ENCODE peak calls at places on chromosomes 13 and 19, in seven cellular contexts. U, S, I, E, B, P and V are unnamed samples.

GRCh38 chr13:20353973-20354372 is 121.9 kb upstream of the GJB6 start:
- DNase-seq in U (no peak), S (no peak), P (peak), E (no peak), B (no peak), I (no peak), V (peak)

GRCh38 chr19:4597975-4598671 is 38.6 kb upstream of the SEMA6B start:
- DNase-seq in E (peak), B (no peak), U (no peak), I (no peak), S (peak), P (no peak), V (peak)

GRCh38 chr19:4284176-4284958 is 5.3 kb downstream of the SHD start:
- DNase-seq in E (peak), P (no peak), U (no peak), I (no peak), B (no peak), S (peak), V (no peak)

GRCh38 chr13:50410921-50411712 is 395.9 kb downstream of the KCNRG start:
- DNase-seq in E (peak), I (peak), S (no peak), P (peak), U (no peak), B (no peak), V (peak)

GRCh38 chr19:34335914-34336313 is 29.1 kb upstream of the GPI start:
- DNase-seq in S (no peak), U (no peak), B (no peak), E (no peak), I (no peak), P (no peak), V (no peak)

GRCh38 chr13:32428581-32429072 is 697 bp upstream of the N4BP2L1 start:
- DNase-seq in S (no peak), B (no peak), E (no peak), I (no peak), U (no peak), P (no peak), V (no peak)

GRCh38 chr13:20387441-20387971 is 138.2 kb downstream of the CRYL1 start:
- DNase-seq in B (peak), S (no peak), E (no peak), U (no peak), I (no peak), P (no peak), V (no peak)

GRCh38 chr19:3725640-3726310 is 17.6 kb downstream of the TJP3 start:
- DNase-seq in U (peak), B (no peak), I (no peak), P (no peak), S (peak), E (no peak), V (no peak)

GRCh38 chr13:51222510-51223283 is 499 bp downstream of the FAM124A start:
- DNase-seq in P (no peak), I (no peak), B (no peak), S (no peak), E (no peak), U (no peak), V (no peak)

GRCh38 chr19:342801-343421 is 1.7 kb downstream of the MIER2 start:
- DNase-seq in S (no peak), B (peak), E (peak), I (no peak), U (peak), P (peak), V (peak)

GRCh38 chr19:18225702-18226468 is at the start of gene PDE4C:
- DNase-seq in B (no peak), U (no peak), I (no peak), E (no peak), P (no peak), S (no peak), V (peak)

GRCh38 chr19:4909172-4909896 is at the start of gene UHRF1:
- DNase-seq in B (no peak), E (no peak), U (no peak), I (no peak), S (peak), P (no peak), V (peak)

GRCh38 chr13:61880576-61881283 is 465.1 kb upstream of the PCDH20 start:
- DNase-seq in E (no peak), U (no peak), P (no peak), I (peak), B (no peak), S (no peak), V (peak)

GRCh38 chr19:31701146-31701545 is 351.9 kb upstream of the TSHZ3 start:
- DNase-seq in P (no peak), B (no peak), S (no peak), E (no peak), I (no peak), U (no peak), V (no peak)

GRCh38 chr19:55820037-55820436 is 11.8 kb downstream of the NLRP11 start:
- DNase-seq in S (no peak), U (no peak), B (no peak), E (no peak), P (no peak), I (no peak), V (no peak)

GRCh38 chr13:31436478-31436877 is 236.7 kb downstream of the B3GLCT start:
- DNase-seq in E (no peak), U (no peak), I (no peak), P (no peak), B (no peak), S (no peak), V (no peak)

GRCh38 chr13:33537691-33538090 is 252.1 kb upstream of the STARD13 start:
- DNase-seq in B (no peak), U (no peak), S (no peak), P (no peak), E (no peak), I (no peak), V (no peak)

GRCh38 chr13:85236431-85236830 is 562.8 kb downstream of the SLITRK6 start:
- DNase-seq in U (no peak), I (no peak), E (peak), P (no peak), B (no peak), S (no peak), V (peak)

GRCh38 chr13:114106526-114106925 is 25.9 kb downstream of the RASA3 start:
- DNase-seq in U (no peak), P (no peak), E (no peak), I (no peak), S (no peak), B (no peak), V (no peak)

GRCh38 chr19:14048439-14049153 is 13.3 kb downstream of the PALM3 start:
- DNase-seq in I (no peak), B (no peak), P (no peak), S (peak), E (peak), U (peak), V (no peak)

GRCh38 chr13:80173224-80173623 is 167.7 kb downstream of the SPRY2 start:
- DNase-seq in I (no peak), E (no peak), P (no peak), S (no peak), U (no peak), B (peak), V (no peak)

GRCh38 chr13:63542704-63543215 is 2127.1 kb upstream of the PCDH20 start:
- DNase-seq in P (no peak), U (no peak), I (no peak), E (no peak), B (no peak), S (no peak), V (no peak)

GRCh38 chr19:2261438-2262172 is 5.4 kb upstream of the JSRP1 start:
- DNase-seq in I (no peak), B (no peak), E (no peak), P (no peak), S (peak), U (peak), V (peak)

GRCh38 chr19:23771348-23771747 is 12.7 kb upstream of the ZNF681 start:
- DNase-seq in U (no peak), B (no peak), I (no peak), P (no peak), E (no peak), S (no peak), V (no peak)

GRCh38 chr19:5018224-5019015 is 49.5 kb downstream of the KDM4B start:
- DNase-seq in U (no peak), I (no peak), E (peak), S (no peak), B (no peak), P (peak), V (peak)

GRCh38 chr13:39370554-39370953 is 232.4 kb downstream of the LHFPL6 start:
- DNase-seq in S (no peak), P (peak), U (no peak), I (no peak), E (no peak), B (no peak), V (peak)

GRCh38 chr19:44530777-44531176 is 1.3 kb upstream of the CEACAM20 start:
- DNase-seq in U (no peak), P (peak), B (no peak), S (no peak), I (no peak), E (peak), V (peak)

GRCh38 chr19:7492142-7493055 is 3.6 kb upstream of the PEX11G start:
- DNase-seq in P (peak), I (no peak), E (no peak), U (no peak), S (no peak), B (no peak), V (peak)

GRCh38 chr13:20297181-20297580 is 65.1 kb upstream of the GJB6 start:
- DNase-seq in P (no peak), S (no peak), I (no peak), U (no peak), B (no peak), E (no peak), V (no peak)

GRCh38 chr19:29515706-29516357 is 10.0 kb upstream of the VSTM2B start:
- DNase-seq in P (no peak), S (no peak), U (no peak), I (no peak), E (no peak), B (no peak), V (no peak)

GRCh38 chr19:2949939-2950285 is 5.1 kb upstream of the ZNF77 start:
- DNase-seq in I (no peak), E (peak), P (peak), B (no peak), S (no peak), U (no peak), V (peak)

GRCh38 chr19:6971366-6971765 is 49.9 kb downstream of the MBD3L2B start:
- DNase-seq in P (no peak), B (no peak), U (no peak), E (no peak), I (no peak), S (no peak), V (no peak)

GRCh38 chr13:80389073-80390038 is 48.4 kb upstream of the SPRY2 start:
- DNase-seq in U (no peak), E (no peak), I (no peak), B (no peak), S (no peak), P (no peak), V (no peak)

GRCh38 chr19:51327066-51327985 is 14.6 kb downstream of the VSIG10L start:
- DNase-seq in U (no peak), P (peak), S (peak), E (peak), B (no peak), I (no peak), V (peak)

GRCh38 chr13:61908906-61909305 is 493.3 kb upstream of the PCDH20 start:
- DNase-seq in U (no peak), S (no peak), P (no peak), I (no peak), E (no peak), B (no peak), V (no peak)

GRCh38 chr13:30082391-30082790 is 225.0 kb downstream of the KATNAL1 start:
- DNase-seq in I (no peak), U (no peak), P (no peak), B (no peak), E (no peak), S (no peak), V (no peak)
- H3K4me3 ChIP-seq in I (no peak), U (no peak), P (no peak), B (no peak), E (no peak), S (no peak), V (no peak)

GRCh38 chr19:15155296-15155695 is 45.5 kb downstream of the NOTCH3 start:
- DNase-seq in B (no peak), P (no peak), I (no peak), U (no peak), E (no peak), S (no peak), V (no peak)

GRCh38 chr19:15159251-15159650 is 41.5 kb downstream of the NOTCH3 start:
- DNase-seq in P (peak), S (no peak), E (no peak), I (no peak), U (no peak), B (no peak), V (peak)

GRCh38 chr19:15156391-15156790 is 44.4 kb downstream of the NOTCH3 start:
- DNase-seq in B (no peak), I (no peak), U (no peak), E (no peak), P (no peak), S (no peak), V (no peak)

GRCh38 chr19:15149704-15150103 is 42.5 kb downstream of the SYDE1 start:
- DNase-seq in S (no peak), B (no peak), E (no peak), I (no peak), U (no peak), P (no peak), V (no peak)

GRCh38 chr19:15154002-15154612 is 46.7 kb downstream of the NOTCH3 start:
- DNase-seq in P (peak), U (no peak), I (no peak), B (no peak), S (peak), E (peak), V (peak)
- TF ChIP-seq CTCF in P (peak), U (no peak), I (peak), B (no peak), S (no peak), E (peak), V (peak)

GRCh38 chr19:11160119-11160768 is 4.7 kb upstream of the SPC24 start:
- DNase-seq in U (no peak), B (no peak), P (no peak), I (no peak), E (no peak), S (no peak), V (peak)

GRCh38 chr19:11154683-11155047 is 917 bp downstream of the SPC24 start:
- DNase-seq in E (no peak), P (no peak), B (no peak), U (no peak), S (no peak), I (no peak), V (no peak)

GRCh38 chr19:11155373-11156120 is at the start of gene SPC24:
- DNase-seq in I (peak), U (peak), S (peak), B (peak), E (peak), P (peak), V (peak)

GRCh38 chr19:11164278-11164677 is 8.7 kb upstream of the SPC24 start:
- DNase-seq in S (no peak), E (no peak), I (no peak), B (no peak), U (no peak), P (peak), V (no peak)

GRCh38 chr19:11159598-11160001 is 4.0 kb upstream of the SPC24 start:
- DNase-seq in U (no peak), S (no peak), P (no peak), E (no peak), I (no peak), B (peak), V (peak)
- H3K4me3 ChIP-seq in U (no peak), S (no peak), P (no peak), E (no peak), I (no peak), B (no peak), V (no peak)

GRCh38 chr19:46624958-46625661 is at the start of gene PTGIR:
- DNase-seq in P (peak), I (no peak), S (no peak), E (peak), B (peak), U (no peak), V (peak)
- TF ChIP-seq CTCF in P (no peak), I (no peak), S (no peak), E (peak), B (no peak), U (no peak), V (no peak)